ENCODE peak calls at places on chromosome 20, in nine cellular contexts. One of them, this sample, is unnamed.
A peak's percentile ranks its signal among the peaks of the same experiment; 100 is the strongest.

GRCh38 chr20:46987001-46987400 is 92.4 kb downstream of the EYA2 start:
- DNase-seq in GM13976: no peak
- DNase-seq in tibial nerve: no peak
- DNase-seq in B cell: no peak
- DNase-seq in CD4-positive, alpha-beta T cell: no peak
- DNase-seq in left lung: no peak
- DNase-seq in AG10803: peak; percentile 19
- DNase-seq in sigmoid colon: no peak
- DNase-seq in brain microvascular endothelial cell: no peak
- DNase-seq in this sample: peak; percentile 62

GRCh38 chr20:25313608-25314007 is 65.7 kb downstream of the PYGB start:
- DNase-seq in GM13976: no peak
- DNase-seq in tibial nerve: no peak
- DNase-seq in B cell: no peak
- DNase-seq in CD4-positive, alpha-beta T cell: no peak
- DNase-seq in left lung: no peak
- DNase-seq in AG10803: no peak
- DNase-seq in sigmoid colon: no peak
- DNase-seq in brain microvascular endothelial cell: no peak
- DNase-seq in this sample: no peak

GRCh38 chr20:8509809-8510208 is 377.7 kb downstream of the PLCB1 start:
- DNase-seq in GM13976: no peak
- DNase-seq in tibial nerve: no peak
- DNase-seq in B cell: no peak
- DNase-seq in CD4-positive, alpha-beta T cell: no peak
- DNase-seq in left lung: no peak
- DNase-seq in AG10803: no peak
- DNase-seq in sigmoid colon: no peak
- DNase-seq in brain microvascular endothelial cell: no peak
- DNase-seq in this sample: peak; percentile 51

GRCh38 chr20:10090588-10091166 is 55.9 kb downstream of the ANKEF1 start:
- DNase-seq in GM13976: peak; percentile 18
- DNase-seq in tibial nerve: peak; percentile 56
- DNase-seq in B cell: peak; percentile 28
- DNase-seq in CD4-positive, alpha-beta T cell: no peak
- DNase-seq in left lung: peak; percentile 37
- DNase-seq in AG10803: peak; percentile 64
- DNase-seq in sigmoid colon: no peak
- DNase-seq in brain microvascular endothelial cell: peak; percentile 44
- DNase-seq in this sample: peak; percentile 69

GRCh38 chr20:25071722-25072121 is 10.2 kb downstream of the VSX1 start:
- DNase-seq in GM13976: no peak
- DNase-seq in tibial nerve: no peak
- DNase-seq in B cell: no peak
- DNase-seq in CD4-positive, alpha-beta T cell: no peak
- DNase-seq in left lung: peak; percentile 4
- DNase-seq in AG10803: no peak
- DNase-seq in sigmoid colon: no peak
- DNase-seq in brain microvascular endothelial cell: no peak
- DNase-seq in this sample: no peak

GRCh38 chr20:54063998-54064676 is 6.3 kb downstream of the BCAS1 start:
- DNase-seq in GM13976: no peak
- DNase-seq in tibial nerve: no peak
- DNase-seq in B cell: peak; percentile 20
- DNase-seq in CD4-positive, alpha-beta T cell: no peak
- DNase-seq in left lung: no peak
- DNase-seq in AG10803: no peak
- DNase-seq in sigmoid colon: no peak
- DNase-seq in brain microvascular endothelial cell: no peak
- DNase-seq in this sample: no peak

GRCh38 chr20:6679086-6679485 is 88.4 kb upstream of the BMP2 start:
- DNase-seq in GM13976: no peak
- DNase-seq in tibial nerve: no peak
- DNase-seq in B cell: no peak
- DNase-seq in CD4-positive, alpha-beta T cell: no peak
- DNase-seq in left lung: no peak
- DNase-seq in AG10803: no peak
- DNase-seq in sigmoid colon: no peak
- DNase-seq in brain microvascular endothelial cell: no peak
- DNase-seq in this sample: no peak

GRCh38 chr20:61847986-61848385 is 217.7 kb downstream of the TAF4 start:
- DNase-seq in GM13976: no peak
- DNase-seq in tibial nerve: no peak
- DNase-seq in B cell: no peak
- DNase-seq in CD4-positive, alpha-beta T cell: no peak
- DNase-seq in left lung: no peak
- DNase-seq in AG10803: no peak
- DNase-seq in sigmoid colon: no peak
- DNase-seq in brain microvascular endothelial cell: no peak
- DNase-seq in this sample: no peak

GRCh38 chr20:23641936-23642751 is 4.4 kb upstream of the CST3 start:
- DNase-seq in GM13976: no peak
- DNase-seq in tibial nerve: peak; percentile 43
- DNase-seq in B cell: no peak
- DNase-seq in CD4-positive, alpha-beta T cell: no peak
- DNase-seq in left lung: no peak
- DNase-seq in AG10803: peak; percentile 85
- DNase-seq in sigmoid colon: peak; percentile 84
- DNase-seq in brain microvascular endothelial cell: peak; percentile 55
- DNase-seq in this sample: peak; percentile 58

GRCh38 chr20:50283922-50284810 is 93.5 kb downstream of the CEBPB start:
- DNase-seq in GM13976: no peak
- DNase-seq in tibial nerve: no peak
- DNase-seq in B cell: no peak
- DNase-seq in CD4-positive, alpha-beta T cell: no peak
- DNase-seq in left lung: peak; percentile 89
- DNase-seq in AG10803: peak; percentile 64
- DNase-seq in sigmoid colon: peak; percentile 76
- DNase-seq in brain microvascular endothelial cell: no peak
- DNase-seq in this sample: peak; percentile 67

GRCh38 chr20:37897008-37897548 is 5.8 kb upstream of the VSTM2L start:
- DNase-seq in GM13976: no peak
- DNase-seq in tibial nerve: no peak
- DNase-seq in B cell: no peak
- DNase-seq in CD4-positive, alpha-beta T cell: no peak
- DNase-seq in left lung: no peak
- DNase-seq in AG10803: no peak
- DNase-seq in sigmoid colon: no peak
- DNase-seq in brain microvascular endothelial cell: no peak
- DNase-seq in this sample: no peak
- TF ChIP-seq CTCF in GM13976: no peak
- TF ChIP-seq CTCF in tibial nerve: no peak
- TF ChIP-seq CTCF in B cell: no peak
- TF ChIP-seq CTCF in CD4-positive, alpha-beta T cell: no peak
- TF ChIP-seq CTCF in left lung: no peak
- TF ChIP-seq CTCF in AG10803: peak; percentile 16
- TF ChIP-seq CTCF in sigmoid colon: no peak
- TF ChIP-seq CTCF in brain microvascular endothelial cell: peak; percentile 64
- TF ChIP-seq CTCF in this sample: no peak

DNA sequence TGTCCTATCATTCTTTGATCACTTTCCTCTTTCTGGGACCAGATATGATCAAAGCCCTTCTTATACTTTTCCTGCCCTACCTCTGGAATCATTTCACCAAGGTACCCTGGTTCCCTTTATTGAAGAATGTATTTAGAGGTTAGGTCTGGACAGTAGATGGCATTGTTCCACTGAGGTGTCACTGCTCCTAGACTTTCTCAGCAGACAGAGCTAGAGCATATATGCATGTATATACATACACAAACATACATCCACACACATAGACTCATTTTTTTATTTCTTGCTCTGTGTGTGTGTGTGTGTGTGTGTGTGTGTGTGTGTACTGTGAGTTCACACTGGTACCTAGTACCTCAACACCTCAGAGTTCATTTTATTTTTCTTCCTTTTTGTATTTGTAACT is 40.9 kb downstream of the PTPRA start:
- DNase-seq in GM13976: no peak
- DNase-seq in tibial nerve: no peak
- DNase-seq in B cell: no peak
- DNase-seq in CD4-positive, alpha-beta T cell: no peak
- DNase-seq in left lung: no peak
- DNase-seq in AG10803: no peak
- DNase-seq in sigmoid colon: no peak
- DNase-seq in brain microvascular endothelial cell: peak; percentile 4
- DNase-seq in this sample: peak; percentile 31
- TF ChIP-seq CTCF in GM13976: peak; percentile 39
- TF ChIP-seq CTCF in tibial nerve: no peak
- TF ChIP-seq CTCF in B cell: no peak
- TF ChIP-seq CTCF in CD4-positive, alpha-beta T cell: no peak
- TF ChIP-seq CTCF in left lung: no peak
- TF ChIP-seq CTCF in AG10803: no peak
- TF ChIP-seq CTCF in sigmoid colon: no peak
- TF ChIP-seq CTCF in brain microvascular endothelial cell: peak; percentile 50
- TF ChIP-seq CTCF in this sample: no peak

GRCh38 chr20:33261465-33261864 is 21.5 kb upstream of the BPIFB1 start:
- DNase-seq in GM13976: no peak
- DNase-seq in tibial nerve: no peak
- DNase-seq in B cell: no peak
- DNase-seq in CD4-positive, alpha-beta T cell: no peak
- DNase-seq in left lung: no peak
- DNase-seq in AG10803: no peak
- DNase-seq in sigmoid colon: no peak
- DNase-seq in brain microvascular endothelial cell: no peak
- DNase-seq in this sample: no peak
- TF ChIP-seq CTCF in GM13976: no peak
- TF ChIP-seq CTCF in tibial nerve: no peak
- TF ChIP-seq CTCF in B cell: no peak
- TF ChIP-seq CTCF in CD4-positive, alpha-beta T cell: no peak
- TF ChIP-seq CTCF in left lung: no peak
- TF ChIP-seq CTCF in AG10803: no peak
- TF ChIP-seq CTCF in sigmoid colon: no peak
- TF ChIP-seq CTCF in brain microvascular endothelial cell: no peak
- TF ChIP-seq CTCF in this sample: no peak

DNA sequence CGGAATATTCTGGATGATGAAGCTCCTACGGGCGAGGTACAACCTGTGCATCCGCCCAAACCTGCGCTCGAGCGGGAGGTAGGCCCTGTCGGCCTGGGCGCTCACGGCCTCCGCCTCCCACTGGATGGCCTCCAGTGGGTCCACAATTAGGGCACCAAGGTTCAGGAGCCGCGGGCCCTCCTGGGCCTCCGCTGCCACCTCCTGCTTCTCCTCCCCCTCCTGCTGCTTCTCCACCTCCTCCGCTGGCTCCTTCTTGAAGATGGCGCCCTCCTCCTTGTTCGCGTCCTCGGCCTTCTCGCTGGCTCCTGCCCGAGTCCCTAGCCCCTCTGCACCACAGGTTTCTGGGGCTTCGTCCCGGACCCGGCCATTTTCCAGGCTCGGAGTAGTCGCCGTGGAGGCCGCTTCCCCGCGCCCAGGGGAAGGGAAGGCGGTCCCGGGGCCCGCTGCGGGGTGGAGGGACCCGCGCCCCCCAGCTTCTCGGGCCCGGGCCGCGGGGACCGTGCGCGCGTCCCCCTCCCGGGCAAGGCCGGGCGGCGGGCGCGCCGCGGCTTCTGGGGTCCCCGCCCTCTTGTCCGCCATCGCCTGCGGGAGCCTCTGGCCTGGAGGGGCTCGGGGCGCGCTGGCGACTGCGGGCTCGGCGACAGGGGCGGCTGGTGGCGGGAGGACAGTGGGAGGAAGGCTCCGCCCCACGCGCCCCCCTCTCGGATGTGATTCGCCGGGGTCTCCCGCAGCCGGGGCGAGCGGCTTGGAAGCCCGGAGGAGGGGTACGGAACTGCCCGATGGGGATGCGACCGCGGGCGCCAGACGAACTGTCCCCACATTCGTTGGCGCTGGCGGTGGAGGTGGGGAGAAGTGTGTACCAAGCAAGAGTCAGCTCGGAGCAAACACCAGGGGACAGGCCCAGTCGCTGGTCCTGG is 17.6 kb downstream of the PLAGL2 start:
- DNase-seq in GM13976: peak; percentile 63
- DNase-seq in tibial nerve: peak; percentile 41
- DNase-seq in B cell: peak; percentile 68
- DNase-seq in CD4-positive, alpha-beta T cell: peak; percentile 27
- DNase-seq in left lung: peak; percentile 45
- DNase-seq in AG10803: peak; percentile 47
- DNase-seq in sigmoid colon: peak; percentile 76
- DNase-seq in brain microvascular endothelial cell: no peak
- DNase-seq in this sample: no peak
- TF ChIP-seq CTCF in GM13976: no peak
- TF ChIP-seq CTCF in tibial nerve: peak; percentile 18
- TF ChIP-seq CTCF in B cell: no peak
- TF ChIP-seq CTCF in CD4-positive, alpha-beta T cell: no peak
- TF ChIP-seq CTCF in left lung: no peak
- TF ChIP-seq CTCF in AG10803: no peak
- TF ChIP-seq CTCF in sigmoid colon: no peak
- TF ChIP-seq CTCF in brain microvascular endothelial cell: no peak
- TF ChIP-seq CTCF in this sample: no peak

GRCh38 chr20:833450-834150 is at the start of gene FAM110A:
- DNase-seq in GM13976: peak; percentile 96
- DNase-seq in tibial nerve: peak; percentile 96
- DNase-seq in B cell: peak; percentile 96
- DNase-seq in CD4-positive, alpha-beta T cell: peak; percentile 96
- DNase-seq in left lung: peak; percentile 98
- DNase-seq in AG10803: peak; percentile 94
- DNase-seq in sigmoid colon: peak; percentile 98
- DNase-seq in brain microvascular endothelial cell: peak; percentile 93
- DNase-seq in this sample: peak; percentile 95
- TF ChIP-seq CTCF in GM13976: peak; percentile 4
- TF ChIP-seq CTCF in tibial nerve: no peak
- TF ChIP-seq CTCF in B cell: no peak
- TF ChIP-seq CTCF in CD4-positive, alpha-beta T cell: no peak
- TF ChIP-seq CTCF in left lung: no peak
- TF ChIP-seq CTCF in AG10803: no peak
- TF ChIP-seq CTCF in sigmoid colon: no peak
- TF ChIP-seq CTCF in brain microvascular endothelial cell: no peak
- TF ChIP-seq CTCF in this sample: no peak